ENCODE peak calls at places on chromosomes 11 and 22, in seven cellular contexts. D, F, N, J, W, V and E are unnamed samples.
A peak's percentile ranks its signal among the peaks of the same experiment; 100 is the strongest.

GRCh38 chr11:56910785-56911184 is 77.9 kb upstream of the OR5AK2 start:
- DNase-seq in N (no peak), V (no peak), J (no peak), D (no peak), F (no peak), W (no peak), E (no peak)

GRCh38 chr11:12088047-12088481 is 22.3 kb upstream of the MICAL2 start:
- DNase-seq in F (peak; percentile 77), V (no peak), J (no peak), N (peak; percentile 74), W (no peak), D (no peak), E (no peak)

GRCh38 chr11:48037709-48038468 is 57.5 kb downstream of the PTPRJ start:
- DNase-seq in F (peak; percentile 77), N (no peak), J (no peak), D (no peak), V (no peak), W (no peak), E (no peak)

GRCh38 chr11:30019481-30019880 is 2.7 kb upstream of the KCNA4 start:
- DNase-seq in J (no peak), W (no peak), D (no peak), V (no peak), F (no peak), N (no peak), E (no peak)

GRCh38 chr11:92101845-92102244 is 122.8 kb upstream of the FAT3 start:
- DNase-seq in J (no peak), W (no peak), D (no peak), N (no peak), F (no peak), V (no peak), E (no peak)

GRCh38 chr11:17286332-17286731 is 9.8 kb downstream of the NUCB2 start:
- DNase-seq in V (no peak), J (no peak), D (no peak), N (no peak), F (no peak), W (no peak), E (no peak)

GRCh38 chr11:111283945-111284481 is 14.3 kb upstream of the POU2AF3 start:
- DNase-seq in W (peak; percentile 60), F (peak; percentile 51), N (no peak), D (no peak), V (no peak), J (no peak), E (no peak)

GRCh38 chr11:45739866-45740265 is 65.1 kb upstream of the SLC35C1 start:
- DNase-seq in N (no peak), V (no peak), J (no peak), F (no peak), D (no peak), W (no peak), E (no peak)

GRCh38 chr11:11450744-11451362 is 97.8 kb upstream of the CSNK2A3 start:
- DNase-seq in W (no peak), J (no peak), V (no peak), D (no peak), N (no peak), F (peak; percentile 87), E (no peak)

GRCh38 chr11:61069427-61069826 is 32.9 kb upstream of the CD5 start:
- DNase-seq in F (no peak), D (no peak), V (no peak), N (no peak), J (no peak), W (no peak), E (no peak)

GRCh38 chr11:35933572-35933925 is 10.3 kb upstream of the LDLRAD3 start:
- DNase-seq in F (no peak), J (no peak), W (no peak), D (no peak), N (no peak), V (no peak), E (no peak)

GRCh38 chr22:38080847-38081635 is 2.9 kb downstream of the SLC16A8 start:
- DNase-seq in F (peak; percentile 14), V (no peak), N (peak; percentile 43), J (no peak), W (no peak), D (peak; percentile 41), E (no peak)

GRCh38 chr11:55457641-55458040 is 89.9 kb downstream of the OR4A15 start:
- DNase-seq in F (no peak), W (no peak), V (no peak), D (no peak), N (no peak), J (no peak), E (no peak)

GRCh38 chr11:67287355-67288197 is 1.5 kb upstream of the ANKRD13D start:
- DNase-seq in D (no peak), V (no peak), J (no peak), W (peak; percentile 35), F (no peak), N (no peak), E (peak; percentile 58)

DNA sequence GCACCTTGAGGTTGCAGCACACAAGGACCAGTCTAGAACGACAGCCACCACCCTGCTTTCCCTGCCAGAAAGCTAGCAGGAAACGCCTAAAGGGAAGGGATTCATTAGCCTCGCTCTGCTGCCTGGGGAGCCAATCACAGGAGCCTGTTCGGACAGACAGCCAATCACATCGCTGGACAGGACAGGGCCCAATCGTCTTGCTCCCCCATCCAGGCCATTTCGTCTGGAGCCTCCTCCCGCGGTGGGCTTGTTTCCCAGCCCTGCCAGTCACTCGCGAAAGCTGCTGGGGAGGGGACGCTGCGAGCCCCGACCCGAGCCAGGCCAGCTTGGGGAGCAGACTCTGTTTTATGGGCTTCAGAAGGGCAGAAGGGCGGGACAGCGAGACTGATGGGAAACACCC is 79.8 kb upstream of the NCAM1 start:
- DNase-seq in D (peak; percentile 88), F (no peak), W (peak; percentile 79), N (no peak), V (peak; percentile 58), J (peak; percentile 72), E (no peak)
- H3K4me3 ChIP-seq in D (peak overlapping the region; percentile 24), F (no peak overlapping the region), W (peak overlapping the region; percentile 27), N (no peak overlapping the region), V (no peak overlapping the region), J (peak overlapping the region; percentile 16), E (no peak overlapping the region)

GRCh38 chr22:50260801-50261614 is 475 bp downstream of the MAPK12 start:
- DNase-seq in N (peak; percentile 54), J (no peak), V (no peak), F (peak; percentile 67), W (peak; percentile 76), D (no peak), E (no peak)

GRCh38 chr22:50261615-50262459 is at the start of gene MAPK12:
- DNase-seq in N (peak; percentile 32), F (no peak), V (no peak), W (peak; percentile 82), J (no peak), D (no peak), E (no peak)

GRCh38 chr22:50262973-50263617 is 1.6 kb upstream of the MAPK12 start:
- DNase-seq in D (no peak), V (no peak), W (no peak), N (no peak), F (no peak), J (no peak), E (no peak)

GRCh38 chr22:50264104-50264745 is 2.7 kb upstream of the MAPK12 start:
- DNase-seq in J (no peak), N (no peak), D (no peak), F (no peak), W (no peak), V (no peak), E (no peak)

GRCh38 chr22:50262460-50262911 is 1.0 kb upstream of the MAPK12 start:
- DNase-seq in D (no peak), W (no peak), N (no peak), J (no peak), V (no peak), F (no peak), E (no peak)
- H3K4me1 ChIP-seq in D (peaks cover 5% of the 10 kb centered on the region), W (peaks cover 10% of the 10 kb centered on the region), N (peaks cover 11% of the 10 kb centered on the region), J (peaks cover 15% of the 10 kb centered on the region), V (peaks cover 4% of the 10 kb centered on the region), F (peaks cover 17% of the 10 kb centered on the region), E (peaks cover 4% of the 10 kb centered on the region)

GRCh38 chr11:120929664-120930154 is 94.2 kb upstream of the TBCEL start:
- DNase-seq in N (peak; percentile 40), W (peak; percentile 44), D (peak; percentile 39), V (no peak), J (no peak), F (peak; percentile 26), E (peak; percentile 11)

GRCh38 chr11:120929090-120929489 is 94.8 kb upstream of the TBCEL start:
- DNase-seq in V (no peak), N (no peak), F (no peak), J (no peak), W (no peak), D (no peak), E (no peak)

GRCh38 chr11:120932305-120932905 is 91.5 kb upstream of the TBCEL start:
- DNase-seq in N (no peak), F (no peak), D (no peak), J (no peak), V (no peak), W (no peak), E (no peak)

GRCh38 chr11:120928506-120929062 is 95.3 kb upstream of the TBCEL start:
- DNase-seq in W (no peak), D (no peak), F (no peak), V (no peak), N (no peak), J (no peak), E (no peak)

GRCh38 chr11:120931057-120931779 is 92.7 kb upstream of the TBCEL start:
- DNase-seq in D (no peak), J (no peak), F (no peak), V (no peak), N (no peak), W (no peak), E (no peak)
- H3K4me3 ChIP-seq in D (no peak overlapping the region), J (no peak overlapping the region), F (no peak overlapping the region), V (no peak overlapping the region), N (no peak overlapping the region), W (no peak overlapping the region), E (no peak overlapping the region)

GRCh38 chr11:13205446-13205845 is 72.1 kb upstream of the BMAL1 start:
- DNase-seq in W (no peak), V (no peak), J (no peak), N (peak; percentile 26), F (peak; percentile 21), D (no peak), E (no peak)

GRCh38 chr11:13208921-13209320 is 68.7 kb upstream of the BMAL1 start:
- DNase-seq in D (no peak), W (no peak), V (no peak), F (no peak), J (no peak), N (no peak), E (no peak)

GRCh38 chr11:13207270-13207664 is 70.3 kb upstream of the BMAL1 start:
- DNase-seq in N (peak; percentile 4), F (no peak), W (no peak), J (no peak), D (no peak), V (no peak), E (no peak)

GRCh38 chr11:13207665-13208594 is 69.7 kb upstream of the BMAL1 start:
- DNase-seq in F (peak; percentile 84), J (peak; percentile 70), V (peak; percentile 7), W (peak; percentile 45), N (peak; percentile 84), D (peak; percentile 40), E (peak; percentile 39)

DNA sequence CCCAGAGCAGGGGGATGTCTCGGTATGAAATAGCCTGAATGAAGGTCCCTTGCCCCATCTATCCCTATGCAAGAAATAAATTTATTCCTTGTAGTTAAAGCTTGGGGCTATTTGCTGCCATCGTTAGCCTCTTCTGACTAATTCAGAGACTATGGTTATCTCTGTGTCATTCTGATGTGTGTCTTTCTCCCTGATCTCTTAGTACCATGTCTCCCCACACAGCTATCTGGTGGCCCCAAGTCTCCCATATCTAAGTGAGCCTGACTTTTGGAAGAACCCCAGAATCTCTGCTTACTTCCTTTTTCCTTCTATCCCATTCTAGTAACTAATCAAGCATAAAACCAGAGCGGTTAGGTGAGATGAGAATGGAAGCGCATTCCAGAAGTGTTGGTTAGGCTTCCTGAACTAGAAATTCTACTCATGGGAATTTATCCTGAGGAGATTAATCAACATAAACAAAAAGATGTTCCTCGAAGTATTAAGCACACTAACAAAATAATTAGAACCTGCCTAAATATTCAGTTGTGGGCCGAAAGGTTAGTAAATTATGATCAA is 71.4 kb upstream of the BMAL1 start:
- DNase-seq in J (no peak), W (no peak), N (no peak), D (no peak), F (no peak), V (no peak), E (no peak)
- H3K4me1 ChIP-seq in J (peaks cover 16% of the 10 kb centered on the region), W (peaks cover 3% of the 10 kb centered on the region), N (peaks cover 26% of the 10 kb centered on the region), D (no peaks in the 10 kb centered on the region), F (peaks cover 13% of the 10 kb centered on the region), V (peaks cover 10% of the 10 kb centered on the region), E (peaks cover 26% of the 10 kb centered on the region)